ENCODE peak calls at places on chromosomes 2 and 18, in ten cellular contexts. K is A549, D is right lobe of liver, F is heart left ventricle, Y is HepG2, V is GM12878, X is IMR-90, M is prostate gland, N is breast epithelium, R is endothelial cell of umbilical vein. B is an unnamed sample.

GRCh38 chr2:186195726-186196125 is 290.3 kb upstream of the ZC3H15 start:
- DNase-seq in K (no peak), D (no peak), F (no peak), Y (peak), V (no peak), X (no peak), M (no peak), N (no peak), R (no peak), B (no peak)

GRCh38 chr2:240820014-240820606 is at the start of gene KIF1A:
- DNase-seq in K (no peak), D (no peak), F (no peak), Y (no peak), V (no peak), X (no peak), M (peak), N (no peak), R (no peak), B (no peak)

GRCh38 chr2:192091480-192091879 is 103.3 kb downstream of the TMEFF2 start:
- DNase-seq in K (no peak), D (no peak), F (no peak), Y (no peak), V (no peak), X (no peak), M (no peak), N (no peak), R (no peak), B (no peak)

GRCh38 chr2:229454934-229455631 is 184.0 kb upstream of the PID1 start:
- DNase-seq in K (peak), D (no peak), F (no peak), Y (no peak), V (no peak), X (peak), M (no peak), N (no peak), R (peak), B (peak)

GRCh38 chr18:23380817-23381216 is 72.3 kb upstream of the RIOK3 start:
- DNase-seq in K (no peak), D (no peak), F (no peak), Y (no peak), V (no peak), X (peak), M (no peak), N (no peak), R (peak), B (no peak)

GRCh38 chr2:12734914-12735654 is 18.3 kb downstream of the TRIB2 start:
- DNase-seq in K (no peak), D (no peak), F (peak), Y (no peak), V (no peak), X (no peak), M (no peak), N (no peak), R (no peak), B (no peak)

GRCh38 chr2:97718051-97718882 is 4.9 kb downstream of the ZAP70 start:
- DNase-seq in K (no peak), D (no peak), F (peak), Y (no peak), V (no peak), X (no peak), M (no peak), N (no peak), R (no peak), B (no peak)

GRCh38 chr2:120344214-120344990 is 1.5 kb upstream of the INHBB start:
- DNase-seq in K (peak), D (peak), F (no peak), Y (no peak), V (no peak), X (no peak), M (peak), N (peak), R (no peak), B (no peak)

GRCh38 chr2:143646271-143646670 is 517.1 kb downstream of the ARHGAP15 start:
- DNase-seq in K (no peak), D (no peak), F (no peak), Y (no peak), V (no peak), X (no peak), M (no peak), N (no peak), R (no peak), B (no peak)

GRCh38 chr2:162478721-162479129 is 134.8 kb downstream of the GCA start:
- DNase-seq in K (no peak), D (no peak), F (no peak), Y (no peak), V (no peak), X (no peak), M (no peak), N (no peak), R (no peak), B (no peak)

GRCh38 chr2:73285162-73285739 is 973 bp upstream of the FBXO41 start:
- DNase-seq in K (no peak), D (no peak), F (no peak), Y (no peak), V (peak), X (no peak), M (no peak), N (no peak), R (no peak), B (no peak)
- TF ChIP-seq POLR2A in K (no peak), D (no peak), F (no peak), Y (no peak), V (no peak), X (no peak), M (no peak), N (no peak), R (no peak), B (no peak)

GRCh38 chr2:136114392-136114791 is 3.6 kb downstream of the CXCR4 start:
- DNase-seq in K (no peak), D (no peak), F (no peak), Y (no peak), V (no peak), X (no peak), M (no peak), N (no peak), R (no peak), B (no peak)

GRCh38 chr2:136117391-136117841 is 533 bp downstream of the CXCR4 start:
- DNase-seq in K (peak), D (peak), F (peak), Y (no peak), V (no peak), X (peak), M (no peak), N (no peak), R (peak), B (no peak)

GRCh38 chr2:136116813-136117390 is 1.0 kb downstream of the CXCR4 start:
- DNase-seq in K (peak), D (peak), F (peak), Y (no peak), V (no peak), X (no peak), M (no peak), N (no peak), R (no peak), B (no peak)

GRCh38 chr2:136115183-136115751 is 2.7 kb downstream of the CXCR4 start:
- DNase-seq in K (no peak), D (no peak), F (no peak), Y (no peak), V (no peak), X (no peak), M (no peak), N (no peak), R (no peak), B (no peak)

DNA sequence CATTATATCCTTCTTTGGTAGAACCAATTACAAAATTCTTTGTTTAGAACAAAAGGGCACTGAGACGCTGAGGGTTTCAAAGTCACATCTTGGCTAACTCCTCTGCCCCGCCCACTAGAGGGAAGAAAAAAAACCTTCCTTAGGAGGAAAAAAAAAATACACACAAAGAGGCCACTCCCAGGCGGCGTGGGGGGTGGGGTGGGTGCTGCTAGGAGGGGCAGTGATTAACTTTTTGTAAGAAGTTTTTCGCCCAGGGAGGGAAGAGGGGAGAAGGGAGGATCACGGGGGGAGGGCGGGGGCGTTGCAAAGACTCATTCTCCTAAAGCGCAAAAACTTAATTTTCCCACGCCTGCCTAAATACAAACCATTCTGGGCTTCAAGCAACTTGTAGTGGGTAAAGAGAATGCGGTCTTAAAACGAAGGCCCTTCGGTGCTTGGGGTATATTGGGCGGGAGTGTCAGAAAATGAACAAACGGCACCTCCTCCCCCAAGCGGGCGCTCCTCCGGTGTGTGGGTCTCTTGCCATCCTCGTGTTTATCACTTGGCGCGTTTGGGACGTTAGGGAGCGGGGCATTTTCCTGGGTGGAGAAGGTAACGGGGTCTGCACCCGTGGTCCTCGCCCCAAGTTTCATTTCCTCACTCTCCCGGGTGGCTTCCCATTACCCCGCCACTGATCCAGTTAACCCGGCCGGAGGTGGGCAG is 1.7 kb downstream of the CXCR4 start:
- DNase-seq in K (peak), D (peak), F (peak), Y (no peak), V (no peak), X (no peak), M (no peak), N (no peak), R (no peak), B (no peak)
- TF ChIP-seq POLR2A in K (no peak), D (no peak), F (no peak), Y (no peak), V (no peak), X (no peak), M (no peak), N (peak), R (no peak), B (no peak)

DNA sequence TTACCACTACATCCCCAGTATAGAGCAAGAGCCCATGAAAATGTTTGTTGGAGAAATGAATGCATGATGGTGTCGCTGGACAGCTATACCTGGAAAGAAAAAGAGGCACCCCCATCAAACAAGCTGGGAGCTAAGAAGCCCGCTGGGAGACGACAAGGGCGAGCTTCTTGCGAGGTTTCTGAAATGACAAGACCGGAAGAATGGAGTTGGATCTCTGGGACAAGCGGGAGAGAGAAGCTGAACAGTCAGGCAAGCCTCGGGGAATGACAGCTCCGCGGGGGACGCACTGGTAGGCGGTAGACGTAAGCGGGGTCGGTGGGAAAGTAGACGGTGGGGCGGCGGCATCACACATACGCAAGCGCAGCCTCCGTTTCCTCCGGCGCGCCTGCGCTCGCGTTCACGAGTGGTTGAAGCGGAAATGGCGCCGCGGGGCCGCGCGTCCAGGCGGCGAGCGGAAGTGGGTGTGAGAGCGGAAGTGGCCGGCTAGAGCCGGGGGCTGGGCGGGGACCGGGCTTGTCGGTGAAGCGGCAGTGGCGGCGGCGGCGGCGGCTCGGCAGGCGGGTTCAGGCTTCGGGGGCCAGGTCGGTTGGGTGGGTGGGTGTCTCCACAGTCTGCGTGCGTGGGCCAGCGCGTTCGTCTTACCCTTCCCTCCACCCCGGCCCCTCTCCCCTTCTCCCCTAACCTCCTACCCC is at the start of gene ARPC2:
- DNase-seq in K (peak), D (peak), F (peak), Y (peak), V (peak), X (peak), M (peak), N (peak), R (peak), B (peak)
- TF ChIP-seq POLR2A in K (peak), D (peak), F (peak), Y (peak), V (peak), X (peak), M (peak), N (peak), R (peak), B (peak)

GRCh38 chr2:127514485-127514884 is 11.8 kb downstream of the IWS1 start:
- DNase-seq in K (no peak), D (no peak), F (peak), Y (no peak), V (no peak), X (no peak), M (no peak), N (no peak), R (no peak), B (no peak)
- TF ChIP-seq POLR2A in K (no peak), D (no peak), F (no peak), Y (no peak), V (no peak), X (no peak), M (no peak), N (no peak), R (no peak), B (no peak)

GRCh38 chr2:235958221-235958620 is 210.0 kb downstream of the GBX2 start:
- DNase-seq in K (no peak), D (no peak), F (no peak), Y (no peak), V (no peak), X (no peak), M (no peak), N (no peak), R (no peak), B (no peak)

GRCh38 chr2:235960011-235960715 is 208.0 kb downstream of the GBX2 start:
- DNase-seq in K (no peak), D (no peak), F (no peak), Y (no peak), V (no peak), X (no peak), M (no peak), N (no peak), R (no peak), B (no peak)

GRCh38 chr2:235960716-235961640 is 207.2 kb downstream of the GBX2 start:
- DNase-seq in K (no peak), D (no peak), F (no peak), Y (no peak), V (no peak), X (no peak), M (no peak), N (no peak), R (no peak), B (no peak)

GRCh38 chr2:235957231-235957630 is 211.0 kb downstream of the GBX2 start:
- DNase-seq in K (no peak), D (no peak), F (no peak), Y (no peak), V (no peak), X (no peak), M (no peak), N (no peak), R (no peak), B (no peak)

DNA sequence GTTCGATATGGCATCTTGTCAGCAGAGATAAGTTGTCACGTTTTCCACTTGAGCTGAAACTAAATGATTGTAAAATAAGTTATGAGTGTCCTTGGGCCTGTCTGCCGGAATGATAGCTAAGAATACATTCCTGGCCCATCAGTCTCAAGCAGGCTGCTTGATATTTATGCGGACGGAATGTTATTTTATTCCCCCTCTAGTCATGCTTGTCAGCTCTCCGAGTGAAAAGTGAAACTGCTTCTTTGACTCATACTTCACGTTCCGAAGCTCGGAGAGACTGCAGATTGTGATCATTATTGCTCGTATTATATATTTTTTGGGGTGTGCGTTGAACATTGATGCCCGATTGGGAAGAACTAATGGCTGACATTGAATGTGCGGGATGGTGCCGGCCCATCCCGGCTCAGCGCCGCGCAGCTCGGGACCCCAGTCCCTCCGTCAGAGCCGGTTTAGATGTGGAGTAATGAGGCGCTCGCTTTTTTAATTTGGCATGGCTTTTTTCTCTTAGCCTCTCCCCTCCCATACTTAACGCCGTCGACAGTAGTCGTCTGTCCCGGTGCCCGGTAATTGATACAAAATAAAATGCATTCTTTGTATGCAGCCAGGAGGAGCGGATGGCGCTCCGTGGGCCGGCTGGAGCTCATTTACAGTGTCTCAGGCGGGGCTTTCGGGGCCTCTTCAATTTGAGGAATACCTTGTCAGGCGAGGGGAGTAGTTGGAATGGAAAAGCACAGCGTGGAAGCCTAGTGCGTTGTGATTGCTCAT is 209.4 kb downstream of the GBX2 start:
- DNase-seq in K (no peak), D (no peak), F (no peak), Y (no peak), V (no peak), X (no peak), M (no peak), N (no peak), R (no peak), B (no peak)
- TF ChIP-seq POLR2A in K (no peak), D (no peak), F (no peak), Y (no peak), V (no peak), X (no peak), M (no peak), N (no peak), R (no peak), B (no peak)

GRCh38 chr2:69815717-69816116 is 13.7 kb upstream of the GMCL1 start:
- DNase-seq in K (no peak), D (no peak), F (no peak), Y (no peak), V (no peak), X (no peak), M (no peak), N (no peak), R (peak), B (peak)

GRCh38 chr2:69810550-69810949 is 18.9 kb upstream of the GMCL1 start:
- DNase-seq in K (no peak), D (no peak), F (no peak), Y (no peak), V (no peak), X (no peak), M (no peak), N (no peak), R (no peak), B (no peak)

GRCh38 chr2:69807821-69808540 is 21.5 kb upstream of the GMCL1 start:
- DNase-seq in K (no peak), D (no peak), F (no peak), Y (no peak), V (no peak), X (no peak), M (no peak), N (no peak), R (no peak), B (no peak)

GRCh38 chr2:69811591-69811990 is 17.9 kb upstream of the GMCL1 start:
- DNase-seq in K (no peak), D (no peak), F (no peak), Y (no peak), V (no peak), X (no peak), M (no peak), N (no peak), R (no peak), B (no peak)

DNA sequence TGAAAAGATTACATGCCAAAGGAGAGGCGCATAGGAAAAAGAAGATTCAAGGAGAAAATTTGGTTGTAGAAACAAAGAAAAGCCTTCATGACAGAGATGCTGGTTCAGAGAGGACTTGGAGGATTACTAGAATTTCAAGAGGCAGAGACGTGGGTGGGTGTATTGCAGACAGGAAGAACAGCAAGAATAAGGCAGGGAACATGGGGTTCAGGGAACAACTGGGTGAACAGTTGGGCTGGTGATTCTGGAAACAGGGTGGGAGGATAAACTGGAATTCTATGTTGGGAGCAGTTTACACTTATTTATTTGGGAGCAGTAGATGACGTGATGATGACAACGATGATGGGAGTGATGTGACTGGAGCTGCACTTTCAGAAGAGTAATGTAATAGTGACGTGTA is 18.4 kb upstream of the GMCL1 start:
- DNase-seq in K (no peak), D (no peak), F (no peak), Y (no peak), V (no peak), X (no peak), M (no peak), N (no peak), R (no peak), B (no peak)
- TF ChIP-seq POLR2A in K (no peak), D (no peak), F (no peak), Y (no peak), V (no peak), X (no peak), M (no peak), N (no peak), R (no peak), B (no peak)

GRCh38 chr2:85537600-85538506 is 1.1 kb upstream of the MAT2A start:
- DNase-seq in K (peak), D (peak), F (peak), Y (peak), V (no peak), X (no peak), M (peak), N (peak), R (peak), B (no peak)
- TF ChIP-seq POLR2A in K (peak), D (peak), F (no peak), Y (peak), V (peak), X (no peak), M (no peak), N (no peak), R (no peak), B (peak)

GRCh38 chr2:37672104-37672869 is 845 bp upstream of the CDC42EP3 start:
- DNase-seq in K (peak), D (peak), F (peak), Y (peak), V (no peak), X (peak), M (peak), N (peak), R (peak), B (peak)
- TF ChIP-seq POLR2A in K (no peak), D (peak), F (peak), Y (no peak), V (peak), X (no peak), M (peak), N (no peak), R (no peak), B (peak)

DNA sequence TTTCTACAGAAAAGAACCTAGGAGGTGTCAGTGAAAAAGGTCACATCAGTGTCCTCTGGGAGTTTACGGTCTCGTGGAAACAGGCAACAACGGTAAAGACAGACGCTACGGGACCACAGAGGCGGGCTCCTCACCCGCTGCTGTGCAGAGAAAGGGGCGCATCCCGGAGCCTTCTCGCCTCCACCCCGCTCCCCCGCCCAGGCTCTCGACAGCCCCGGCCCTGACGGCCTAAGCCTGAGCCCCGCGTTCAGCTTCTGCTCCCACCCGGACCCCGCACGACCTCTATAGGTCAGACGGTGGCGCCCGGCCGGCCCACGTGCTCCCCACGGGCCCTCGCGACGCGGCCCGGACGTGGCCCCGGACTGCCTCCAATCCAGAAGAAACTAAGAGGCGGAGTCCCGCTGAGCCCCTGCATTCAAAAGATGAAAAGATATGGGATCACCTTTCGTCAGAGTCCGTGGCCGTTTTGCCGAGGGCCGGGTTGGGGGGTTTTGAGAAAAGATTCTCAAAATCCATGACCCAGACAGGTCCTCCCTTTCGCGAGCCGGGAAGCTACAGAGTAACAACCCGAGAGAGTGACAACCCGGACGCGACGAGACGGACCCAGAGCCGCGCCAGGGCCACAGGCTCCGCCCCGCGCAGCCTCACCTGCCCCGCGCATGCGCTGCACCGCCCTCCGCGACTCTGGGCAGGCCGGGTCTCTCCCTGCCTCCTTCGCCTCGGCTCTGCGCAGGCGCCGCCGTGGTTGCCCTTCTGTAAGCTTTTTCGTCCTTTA is at the start of gene ZC3H8:
- DNase-seq in K (peak), D (peak), F (peak), Y (peak), V (peak), X (peak), M (peak), N (peak), R (peak), B (peak)
- TF ChIP-seq POLR2A in K (peak), D (peak), F (peak), Y (peak), V (peak), X (no peak), M (peak), N (peak), R (peak), B (peak)

B was measured in H54.